ENCODE peak calls at places on chromosomes 11 and 22, in six cellular contexts. One of them, this sample, is unnamed.

GRCh38 chr11:2929511-2929879 is 275 bp upstream of the PHLDA2 start:
- DNase-seq in RPMI7951: peak
- DNase-seq in epithelial cell of esophagus: peak
- DNase-seq in HepG2: no peak
- DNase-seq in AG10803: peak
- DNase-seq in activated T-helper 1 cell treated with anti-CD3 and anti-CD28 coated beads, Interleukin-12 subunit alpha, Interleukin-12 subunit beta, Interleukin-2, Interleukin-4 antibody, amounts not matched to agents 30 ng/mL and 10 ng/mL and 1 ng/mL, durations not matched to agents 14 hours and 24 hours and 36 hours: peak
- DNase-seq in this sample: peak

GRCh38 chr11:73273246-73273890 is 1.2 kb downstream of the P2RY6 start:
- DNase-seq in RPMI7951: no peak
- DNase-seq in epithelial cell of esophagus: no peak
- DNase-seq in HepG2: no peak
- DNase-seq in AG10803: no peak
- DNase-seq in activated T-helper 1 cell treated with anti-CD3 and anti-CD28 coated beads, Interleukin-12 subunit alpha, Interleukin-12 subunit beta, Interleukin-2, Interleukin-4 antibody, amounts not matched to agents 30 ng/mL and 10 ng/mL and 1 ng/mL, durations not matched to agents 14 hours and 24 hours and 36 hours: no peak
- DNase-seq in this sample: no peak

GRCh38 chr22:20658433-20659222 is 115.3 kb upstream of the SERPIND1 start:
- DNase-seq in RPMI7951: no peak
- DNase-seq in epithelial cell of esophagus: no peak
- DNase-seq in HepG2: no peak
- DNase-seq in AG10803: no peak
- DNase-seq in activated T-helper 1 cell treated with anti-CD3 and anti-CD28 coated beads, Interleukin-12 subunit alpha, Interleukin-12 subunit beta, Interleukin-2, Interleukin-4 antibody, amounts not matched to agents 30 ng/mL and 10 ng/mL and 1 ng/mL, durations not matched to agents 14 hours and 24 hours and 36 hours: no peak
- DNase-seq in this sample: no peak

GRCh38 chr11:93054881-93055280 is 85.4 kb downstream of the MTNR1B start:
- DNase-seq in RPMI7951: peak
- DNase-seq in epithelial cell of esophagus: peak
- DNase-seq in HepG2: peak
- DNase-seq in AG10803: peak
- DNase-seq in activated T-helper 1 cell treated with anti-CD3 and anti-CD28 coated beads, Interleukin-12 subunit alpha, Interleukin-12 subunit beta, Interleukin-2, Interleukin-4 antibody, amounts not matched to agents 30 ng/mL and 10 ng/mL and 1 ng/mL, durations not matched to agents 14 hours and 24 hours and 36 hours: no peak
- DNase-seq in this sample: peak

GRCh38 chr11:824292-824880 is 3.3 kb upstream of the CRACR2B start:
- DNase-seq in RPMI7951: no peak
- DNase-seq in epithelial cell of esophagus: no peak
- DNase-seq in HepG2: no peak
- DNase-seq in AG10803: no peak
- DNase-seq in activated T-helper 1 cell treated with anti-CD3 and anti-CD28 coated beads, Interleukin-12 subunit alpha, Interleukin-12 subunit beta, Interleukin-2, Interleukin-4 antibody, amounts not matched to agents 30 ng/mL and 10 ng/mL and 1 ng/mL, durations not matched to agents 14 hours and 24 hours and 36 hours: no peak
- DNase-seq in this sample: no peak

GRCh38 chr11:65435330-65435931 is 12.8 kb downstream of the NEAT1 start:
- DNase-seq in RPMI7951: no peak
- DNase-seq in epithelial cell of esophagus: no peak
- DNase-seq in HepG2: no peak
- DNase-seq in AG10803: peak
- DNase-seq in activated T-helper 1 cell treated with anti-CD3 and anti-CD28 coated beads, Interleukin-12 subunit alpha, Interleukin-12 subunit beta, Interleukin-2, Interleukin-4 antibody, amounts not matched to agents 30 ng/mL and 10 ng/mL and 1 ng/mL, durations not matched to agents 14 hours and 24 hours and 36 hours: no peak
- DNase-seq in this sample: no peak

GRCh38 chr22:40426671-40427070 is 56.3 kb downstream of the SGSM3 start:
- DNase-seq in RPMI7951: no peak
- DNase-seq in epithelial cell of esophagus: no peak
- DNase-seq in HepG2: no peak
- DNase-seq in AG10803: peak
- DNase-seq in activated T-helper 1 cell treated with anti-CD3 and anti-CD28 coated beads, Interleukin-12 subunit alpha, Interleukin-12 subunit beta, Interleukin-2, Interleukin-4 antibody, amounts not matched to agents 30 ng/mL and 10 ng/mL and 1 ng/mL, durations not matched to agents 14 hours and 24 hours and 36 hours: no peak
- DNase-seq in this sample: no peak

GRCh38 chr11:91446267-91446666 is 778.4 kb upstream of the FAT3 start:
- DNase-seq in RPMI7951: no peak
- DNase-seq in epithelial cell of esophagus: no peak
- DNase-seq in HepG2: no peak
- DNase-seq in AG10803: no peak
- DNase-seq in activated T-helper 1 cell treated with anti-CD3 and anti-CD28 coated beads, Interleukin-12 subunit alpha, Interleukin-12 subunit beta, Interleukin-2, Interleukin-4 antibody, amounts not matched to agents 30 ng/mL and 10 ng/mL and 1 ng/mL, durations not matched to agents 14 hours and 24 hours and 36 hours: no peak
- DNase-seq in this sample: no peak

GRCh38 chr11:62280452-62280851 is 10.5 kb downstream of the SCGB2A2 start:
- DNase-seq in RPMI7951: no peak
- DNase-seq in epithelial cell of esophagus: no peak
- DNase-seq in HepG2: no peak
- DNase-seq in AG10803: no peak
- DNase-seq in activated T-helper 1 cell treated with anti-CD3 and anti-CD28 coated beads, Interleukin-12 subunit alpha, Interleukin-12 subunit beta, Interleukin-2, Interleukin-4 antibody, amounts not matched to agents 30 ng/mL and 10 ng/mL and 1 ng/mL, durations not matched to agents 14 hours and 24 hours and 36 hours: no peak
- DNase-seq in this sample: no peak

This sample was measured in activated naive CD8-positive, alpha-beta T cell treated with anti-CD3 and anti-CD28 coated beads for 36 hours.